ENCODE peak calls at places on chromosomes 16 and 17, in ten cellular contexts. One of them, this sample, is unnamed.

GRCh38 chr16:14513389-14514107 is 116.5 kb downstream of the PARN start:
- DNase-seq in IMR-90: no peak
- DNase-seq in mesenchymal stem cell: no peak
- DNase-seq in mammary epithelial cell: no peak
- DNase-seq in MM.1S: no peak
- DNase-seq in GM23338: no peak
- DNase-seq in neural progenitor cell: no peak
- DNase-seq in fibroblast of lung: no peak
- DNase-seq in DND-41: no peak
- DNase-seq in H1: no peak
- DNase-seq in this sample: no peak

GRCh38 chr16:85005278-85006069 is 5.9 kb downstream of the ZDHHC7 start:
- DNase-seq in IMR-90: peak; percentile 39
- DNase-seq in mesenchymal stem cell: peak; percentile 57
- DNase-seq in mammary epithelial cell: peak; percentile 52
- DNase-seq in MM.1S: no peak
- DNase-seq in GM23338: no peak
- DNase-seq in neural progenitor cell: no peak
- DNase-seq in fibroblast of lung: no peak
- DNase-seq in DND-41: no peak
- DNase-seq in H1: no peak
- DNase-seq in this sample: peak; percentile 81

GRCh38 chr17:16962804-16963203 is 9.1 kb downstream of the TNFRSF13B start:
- DNase-seq in IMR-90: no peak
- DNase-seq in mesenchymal stem cell: no peak
- DNase-seq in mammary epithelial cell: no peak
- DNase-seq in MM.1S: no peak
- DNase-seq in GM23338: peak; percentile 21
- DNase-seq in neural progenitor cell: no peak
- DNase-seq in fibroblast of lung: no peak
- DNase-seq in DND-41: no peak
- DNase-seq in H1: no peak
- DNase-seq in this sample: no peak

GRCh38 chr17:5592382-5592781 is 8.1 kb upstream of the NLRP1 start:
- DNase-seq in IMR-90: peak; percentile 44
- DNase-seq in mesenchymal stem cell: peak; percentile 56
- DNase-seq in mammary epithelial cell: peak; percentile 31
- DNase-seq in MM.1S: peak; percentile 67
- DNase-seq in GM23338: peak; percentile 84
- DNase-seq in neural progenitor cell: peak; percentile 69
- DNase-seq in fibroblast of lung: peak; percentile 63
- DNase-seq in DND-41: no peak
- DNase-seq in H1: no peak
- DNase-seq in this sample: peak; percentile 14

GRCh38 chr17:55144518-55144917 is 120.2 kb upstream of the HLF start:
- DNase-seq in IMR-90: no peak
- DNase-seq in mesenchymal stem cell: no peak
- DNase-seq in mammary epithelial cell: no peak
- DNase-seq in MM.1S: no peak
- DNase-seq in GM23338: no peak
- DNase-seq in neural progenitor cell: no peak
- DNase-seq in fibroblast of lung: no peak
- DNase-seq in DND-41: no peak
- DNase-seq in H1: no peak
- DNase-seq in this sample: no peak

GRCh38 chr16:57532251-57532625 is 4.1 kb downstream of the CCDC102A start:
- DNase-seq in IMR-90: no peak
- DNase-seq in mesenchymal stem cell: no peak
- DNase-seq in mammary epithelial cell: no peak
- DNase-seq in MM.1S: no peak
- DNase-seq in GM23338: no peak
- DNase-seq in neural progenitor cell: no peak
- DNase-seq in fibroblast of lung: no peak
- DNase-seq in DND-41: no peak
- DNase-seq in H1: no peak
- DNase-seq in this sample: no peak

GRCh38 chr17:33686171-33686570 is 393.1 kb upstream of the ASIC2 start:
- DNase-seq in IMR-90: no peak
- DNase-seq in mesenchymal stem cell: no peak
- DNase-seq in mammary epithelial cell: no peak
- DNase-seq in MM.1S: peak; percentile 13
- DNase-seq in GM23338: peak; percentile 50
- DNase-seq in neural progenitor cell: no peak
- DNase-seq in fibroblast of lung: no peak
- DNase-seq in DND-41: peak; percentile 35
- DNase-seq in H1: peak; percentile 19
- DNase-seq in this sample: no peak

GRCh38 chr17:7857724-7858486 is at the start of gene CYB5D1:
- DNase-seq in IMR-90: peak; percentile 93
- DNase-seq in mesenchymal stem cell: peak; percentile 97
- DNase-seq in mammary epithelial cell: peak; percentile 92
- DNase-seq in MM.1S: peak; percentile 95
- DNase-seq in GM23338: peak; percentile 95
- DNase-seq in neural progenitor cell: peak; percentile 94
- DNase-seq in fibroblast of lung: peak; percentile 97
- DNase-seq in DND-41: peak; percentile 93
- DNase-seq in H1: no peak
- DNase-seq in this sample: peak; percentile 89

GRCh38 chr17:34782271-34782670 is 179.0 kb downstream of the CCT6B start:
- DNase-seq in IMR-90: no peak
- DNase-seq in mesenchymal stem cell: no peak
- DNase-seq in mammary epithelial cell: no peak
- DNase-seq in MM.1S: no peak
- DNase-seq in GM23338: no peak
- DNase-seq in neural progenitor cell: no peak
- DNase-seq in fibroblast of lung: no peak
- DNase-seq in DND-41: no peak
- DNase-seq in H1: no peak
- DNase-seq in this sample: no peak

GRCh38 chr17:19867094-19867653 is 562 bp downstream of the ULK2 start:
- DNase-seq in IMR-90: peak; percentile 54
- DNase-seq in mesenchymal stem cell: peak; percentile 71
- DNase-seq in mammary epithelial cell: peak; percentile 50
- DNase-seq in MM.1S: peak; percentile 61
- DNase-seq in GM23338: peak; percentile 85
- DNase-seq in neural progenitor cell: peak; percentile 88
- DNase-seq in fibroblast of lung: peak; percentile 68
- DNase-seq in DND-41: no peak
- DNase-seq in H1: no peak
- DNase-seq in this sample: peak; percentile 48

GRCh38 chr16:85275533-85276249 is 163.4 kb upstream of the CIBAR2 start:
- DNase-seq in IMR-90: peak; percentile 41
- DNase-seq in mesenchymal stem cell: peak; percentile 63
- DNase-seq in mammary epithelial cell: peak; percentile 32
- DNase-seq in MM.1S: peak; percentile 9
- DNase-seq in GM23338: peak; percentile 87
- DNase-seq in neural progenitor cell: peak; percentile 88
- DNase-seq in fibroblast of lung: peak; percentile 51
- DNase-seq in DND-41: peak; percentile 77
- DNase-seq in H1: no peak
- DNase-seq in this sample: no peak

GRCh38 chr17:30970757-30971567 is at the start of gene RNF135:
- DNase-seq in IMR-90: peak; percentile 82
- DNase-seq in mesenchymal stem cell: peak; percentile 91
- DNase-seq in mammary epithelial cell: peak; percentile 88
- DNase-seq in MM.1S: peak; percentile 69
- DNase-seq in GM23338: peak; percentile 91
- DNase-seq in neural progenitor cell: peak; percentile 87
- DNase-seq in fibroblast of lung: peak; percentile 86
- DNase-seq in DND-41: peak; percentile 73
- DNase-seq in H1: peak; percentile 53
- DNase-seq in this sample: peak; percentile 81

GRCh38 chr16:27847030-27847550 is 216.4 kb downstream of the GSG1L start:
- DNase-seq in IMR-90: no peak
- DNase-seq in mesenchymal stem cell: peak; percentile 1
- DNase-seq in mammary epithelial cell: peak; percentile 37
- DNase-seq in MM.1S: no peak
- DNase-seq in GM23338: no peak
- DNase-seq in neural progenitor cell: no peak
- DNase-seq in fibroblast of lung: no peak
- DNase-seq in DND-41: no peak
- DNase-seq in H1: no peak
- DNase-seq in this sample: peak; percentile 66

GRCh38 chr16:85539084-85539483 is 74.0 kb upstream of the GSE1 start:
- DNase-seq in IMR-90: no peak
- DNase-seq in mesenchymal stem cell: no peak
- DNase-seq in mammary epithelial cell: no peak
- DNase-seq in MM.1S: no peak
- DNase-seq in GM23338: no peak
- DNase-seq in neural progenitor cell: no peak
- DNase-seq in fibroblast of lung: no peak
- DNase-seq in DND-41: no peak
- DNase-seq in H1: no peak
- DNase-seq in this sample: no peak

GRCh38 chr16:50778284-50779163 is 36.6 kb downstream of the CYLD start:
- DNase-seq in IMR-90: no peak
- DNase-seq in mesenchymal stem cell: no peak
- DNase-seq in mammary epithelial cell: no peak
- DNase-seq in MM.1S: no peak
- DNase-seq in GM23338: no peak
- DNase-seq in neural progenitor cell: no peak
- DNase-seq in fibroblast of lung: no peak
- DNase-seq in DND-41: no peak
- DNase-seq in H1: no peak
- DNase-seq in this sample: no peak

GRCh38 chr17:47850692-47851573 is at the start of gene SP6:
- DNase-seq in IMR-90: peak; percentile 51
- DNase-seq in mesenchymal stem cell: peak; percentile 60
- DNase-seq in mammary epithelial cell: peak; percentile 92
- DNase-seq in MM.1S: peak; percentile 69
- DNase-seq in GM23338: peak; percentile 93
- DNase-seq in neural progenitor cell: peak; percentile 91
- DNase-seq in fibroblast of lung: peak; percentile 14
- DNase-seq in DND-41: no peak
- DNase-seq in H1: no peak
- DNase-seq in this sample: peak; percentile 42

GRCh38 chr16:9670058-9670457 is 512.2 kb downstream of the GRIN2A start:
- DNase-seq in IMR-90: no peak
- DNase-seq in mesenchymal stem cell: no peak
- DNase-seq in mammary epithelial cell: no peak
- DNase-seq in MM.1S: no peak
- DNase-seq in GM23338: peak; percentile 74
- DNase-seq in neural progenitor cell: peak; percentile 57
- DNase-seq in fibroblast of lung: no peak
- DNase-seq in DND-41: no peak
- DNase-seq in H1: no peak
- DNase-seq in this sample: no peak

GRCh38 chr17:76772842-76773521 is 35.1 kb downstream of the MFSD11 start:
- DNase-seq in IMR-90: peak; percentile 70
- DNase-seq in mesenchymal stem cell: peak; percentile 95
- DNase-seq in mammary epithelial cell: peak; percentile 80
- DNase-seq in MM.1S: no peak
- DNase-seq in GM23338: no peak
- DNase-seq in neural progenitor cell: peak; percentile 65
- DNase-seq in fibroblast of lung: peak; percentile 62
- DNase-seq in DND-41: peak; percentile 78
- DNase-seq in H1: no peak
- DNase-seq in this sample: peak; percentile 86

GRCh38 chr16:78416400-78416799 is 316.9 kb downstream of the WWOX start:
- DNase-seq in IMR-90: no peak
- DNase-seq in mesenchymal stem cell: no peak
- DNase-seq in mammary epithelial cell: no peak
- DNase-seq in MM.1S: no peak
- DNase-seq in GM23338: no peak
- DNase-seq in neural progenitor cell: no peak
- DNase-seq in fibroblast of lung: no peak
- DNase-seq in DND-41: no peak
- DNase-seq in H1: no peak
- DNase-seq in this sample: no peak

GRCh38 chr16:11354407-11354732 is 9.1 kb downstream of the RMI2 start:
- DNase-seq in IMR-90: no peak
- DNase-seq in mesenchymal stem cell: no peak
- DNase-seq in mammary epithelial cell: no peak
- DNase-seq in MM.1S: peak; percentile 53
- DNase-seq in GM23338: no peak
- DNase-seq in neural progenitor cell: no peak
- DNase-seq in fibroblast of lung: no peak
- DNase-seq in DND-41: no peak
- DNase-seq in H1: no peak
- DNase-seq in this sample: no peak
- H3K4me1 ChIP-seq in IMR-90: peaks cover 42% of the 10 kb centered on the region
- H3K4me1 ChIP-seq in mesenchymal stem cell: peaks cover 25% of the 10 kb centered on the region
- H3K4me1 ChIP-seq in mammary epithelial cell: peaks cover 31% of the 10 kb centered on the region
- H3K4me1 ChIP-seq in MM.1S: peaks cover 26% of the 10 kb centered on the region
- H3K4me1 ChIP-seq in GM23338: peaks cover 43% of the 10 kb centered on the region
- H3K4me1 ChIP-seq in neural progenitor cell: peaks cover 3% of the 10 kb centered on the region
- H3K4me1 ChIP-seq in fibroblast of lung: peaks cover 44% of the 10 kb centered on the region
- H3K4me1 ChIP-seq in DND-41: peaks cover 36% of the 10 kb centered on the region
- H3K4me1 ChIP-seq in H1: no peaks in the 10 kb centered on the region
- H3K4me1 ChIP-seq in this sample: peaks cover 39% of the 10 kb centered on the region

GRCh38 chr16:4358831-4359561 is 7.9 kb upstream of the PAM16 start:
- DNase-seq in IMR-90: no peak
- DNase-seq in mesenchymal stem cell: peak; percentile 43
- DNase-seq in mammary epithelial cell: no peak
- DNase-seq in MM.1S: no peak
- DNase-seq in GM23338: peak; percentile 88
- DNase-seq in neural progenitor cell: peak; percentile 88
- DNase-seq in fibroblast of lung: peak; percentile 34
- DNase-seq in DND-41: peak; percentile 57
- DNase-seq in H1: no peak
- DNase-seq in this sample: no peak
- H3K36me3 ChIP-seq in IMR-90: peaks cover 4% of the 10 kb centered on the region
- H3K36me3 ChIP-seq in mesenchymal stem cell: peaks cover 5% of the 10 kb centered on the region
- H3K36me3 ChIP-seq in mammary epithelial cell: no peaks in the 10 kb centered on the region
- H3K36me3 ChIP-seq in MM.1S: no peaks in the 10 kb centered on the region
- H3K36me3 ChIP-seq in GM23338: no peaks in the 10 kb centered on the region
- H3K36me3 ChIP-seq in neural progenitor cell: no peaks in the 10 kb centered on the region
- H3K36me3 ChIP-seq in fibroblast of lung: peaks cover 4% of the 10 kb centered on the region
- H3K36me3 ChIP-seq in DND-41: peaks cover 74% of the 10 kb centered on the region
- H3K36me3 ChIP-seq in H1: no peaks in the 10 kb centered on the region
- H3K36me3 ChIP-seq in this sample: no peaks in the 10 kb centered on the region

DNA sequence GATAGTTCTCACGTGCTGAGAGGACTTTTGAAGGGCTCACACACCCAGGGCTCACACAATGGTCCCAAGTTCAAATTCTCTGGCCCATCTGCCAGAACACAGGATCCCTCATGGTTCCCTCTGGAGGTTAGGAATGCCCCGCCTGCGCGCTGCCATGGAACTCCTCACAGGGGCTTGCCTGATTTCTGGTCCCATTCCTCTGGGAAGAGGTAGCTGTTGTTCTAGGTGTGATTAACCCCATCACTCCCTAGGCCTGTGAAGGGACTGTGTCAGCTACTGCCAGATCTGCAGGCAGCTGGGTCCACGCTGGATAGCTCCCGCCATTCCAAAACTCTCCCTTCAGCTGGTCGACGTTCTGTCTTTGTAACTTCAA is 2.3 kb upstream of the ARMC5 start:
- DNase-seq in IMR-90: no peak
- DNase-seq in mesenchymal stem cell: no peak
- DNase-seq in mammary epithelial cell: no peak
- DNase-seq in MM.1S: no peak
- DNase-seq in GM23338: no peak
- DNase-seq in neural progenitor cell: no peak
- DNase-seq in fibroblast of lung: no peak
- DNase-seq in DND-41: no peak
- DNase-seq in H1: no peak
- DNase-seq in this sample: no peak
- H3K4me2 ChIP-seq in IMR-90: no peak overlapping the region
- H3K4me2 ChIP-seq in mesenchymal stem cell: no peak overlapping the region
- H3K4me2 ChIP-seq in mammary epithelial cell: peak overlapping the region; percentile 94
- H3K4me2 ChIP-seq in MM.1S: peak overlapping the region; percentile 62
- H3K4me2 ChIP-seq in GM23338: peak overlapping the region; percentile 99
- H3K4me2 ChIP-seq in neural progenitor cell: peak overlapping the region; percentile 98
- H3K4me2 ChIP-seq in fibroblast of lung: peak overlapping the region; percentile 96
- H3K4me2 ChIP-seq in DND-41: peak overlapping the region; percentile 95
- H3K4me2 ChIP-seq in H1: peak overlapping the region; percentile 88
- H3K4me2 ChIP-seq in this sample: peak overlapping the region; percentile 89

GRCh38 chr16:88695218-88695617 is 8.9 kb upstream of the SNAI3 start:
- DNase-seq in IMR-90: no peak
- DNase-seq in mesenchymal stem cell: no peak
- DNase-seq in mammary epithelial cell: no peak
- DNase-seq in MM.1S: no peak
- DNase-seq in GM23338: no peak
- DNase-seq in neural progenitor cell: no peak
- DNase-seq in fibroblast of lung: no peak
- DNase-seq in DND-41: no peak
- DNase-seq in H1: no peak
- DNase-seq in this sample: no peak
- H3K4me1 ChIP-seq in IMR-90: no peaks in the 10 kb centered on the region
- H3K4me1 ChIP-seq in mesenchymal stem cell: peaks cover 4% of the 10 kb centered on the region
- H3K4me1 ChIP-seq in mammary epithelial cell: peaks cover 4% of the 10 kb centered on the region
- H3K4me1 ChIP-seq in MM.1S: peaks cover 2% of the 10 kb centered on the region
- H3K4me1 ChIP-seq in GM23338: no peaks in the 10 kb centered on the region
- H3K4me1 ChIP-seq in neural progenitor cell: no peaks in the 10 kb centered on the region
- H3K4me1 ChIP-seq in fibroblast of lung: no peaks in the 10 kb centered on the region
- H3K4me1 ChIP-seq in DND-41: peaks cover 7% of the 10 kb centered on the region
- H3K4me1 ChIP-seq in H1: no peaks in the 10 kb centered on the region
- H3K4me1 ChIP-seq in this sample: peaks cover under 1% of the 10 kb centered on the region